ENCODE peak calls at places on chromosomes 13 and 19, in eight cellular contexts. K is uterus, L is tibial artery, B is hepatocyte, X is epithelial cell of esophagus, I is psoas muscle, S is testis, F is pancreas. U is an unnamed sample.

GRCh38 chr19:56348289-56348877 is 33.7 kb upstream of the ZSCAN5A start:
- DNase-seq in L (no peak), B (no peak), F (no peak), K (no peak), I (no peak), X (peak), S (no peak), U (no peak)

GRCh38 chr13:37443538-37443937 is 155.0 kb downstream of the POSTN start:
- DNase-seq in X (peak), I (no peak), K (no peak), B (no peak), L (no peak), F (no peak), S (no peak), U (no peak)

GRCh38 chr13:61414686-61415664 is 674 bp downstream of the PCDH20 start:
- DNase-seq in F (peak), S (peak), K (no peak), B (peak), L (no peak), I (peak), X (peak), U (no peak)

GRCh38 chr19:30167976-30168635 is 204.1 kb upstream of the ZNF536 start:
- DNase-seq in F (no peak), I (no peak), B (no peak), K (no peak), L (no peak), X (no peak), S (no peak), U (no peak)

GRCh38 chr13:75360170-75360569 is 121.8 kb downstream of the TBC1D4 start:
- DNase-seq in S (no peak), F (no peak), L (no peak), X (no peak), K (no peak), I (no peak), B (no peak), U (no peak)

GRCh38 chr13:47146136-47146535 is 249.3 kb upstream of the HTR2A start:
- DNase-seq in X (peak), F (no peak), K (no peak), B (no peak), S (no peak), I (no peak), L (no peak), U (no peak)

GRCh38 chr19:33511346-33511745 is 10.2 kb downstream of the PEPD start:
- DNase-seq in X (no peak), S (no peak), F (no peak), I (no peak), L (no peak), B (no peak), K (no peak), U (no peak)

GRCh38 chr13:113989585-113990300 is 15.9 kb upstream of the C13orf46 start:
- DNase-seq in B (no peak), L (no peak), X (no peak), S (no peak), K (no peak), F (no peak), I (peak), U (no peak)

GRCh38 chr19:19227217-19227616 is 15.5 kb downstream of the NCAN start:
- DNase-seq in B (no peak), K (no peak), X (no peak), F (no peak), L (no peak), I (no peak), S (no peak), U (no peak)

GRCh38 chr13:40087021-40088002 is 431.9 kb downstream of the COG6 start:
- DNase-seq in K (no peak), L (no peak), S (no peak), B (peak), X (peak), I (no peak), F (peak), U (no peak)

GRCh38 chr19:38852231-38853044 is 2.7 kb upstream of the HNRNPL start:
- DNase-seq in K (peak), S (peak), I (peak), F (peak), B (peak), X (peak), L (peak), U (no peak)

GRCh38 chr19:536031-536880 is 4.7 kb downstream of the CDC34 start:
- DNase-seq in B (no peak), I (no peak), S (no peak), L (no peak), F (no peak), X (no peak), K (no peak), U (no peak)

GRCh38 chr19:10299545-10300458 is 9.8 kb downstream of the ZGLP1 start:
- DNase-seq in K (no peak), S (no peak), L (no peak), B (no peak), F (no peak), I (no peak), X (no peak), U (no peak)

GRCh38 chr13:62158520-62158919 is 742.9 kb upstream of the PCDH20 start:
- DNase-seq in S (no peak), X (no peak), F (no peak), I (no peak), K (no peak), B (no peak), L (no peak), U (no peak)

GRCh38 chr13:23701646-23702045 is 131.4 kb downstream of the TNFRSF19 start:
- DNase-seq in B (no peak), S (peak), I (peak), K (peak), F (peak), X (no peak), L (peak), U (no peak)

GRCh38 chr19:482186-483041 is 13.9 kb upstream of the MADCAM1 start:
- DNase-seq in I (peak), F (no peak), B (no peak), X (no peak), K (no peak), S (no peak), L (no peak), U (no peak)

GRCh38 chr19:927044-927706 is 1.3 kb downstream of the ARID3A start:
- DNase-seq in F (no peak), B (peak), I (peak), X (no peak), L (peak), K (peak), S (no peak), U (no peak)

GRCh38 chr13:51801631-51802099 is 2.3 kb downstream of the DHRS12 start:
- DNase-seq in S (peak), L (peak), F (peak), X (peak), I (peak), B (no peak), K (peak), U (no peak)

GRCh38 chr19:53463263-53463662 is 4.3 kb upstream of the ZNF813 start:
- DNase-seq in B (no peak), S (peak), K (peak), I (peak), F (peak), X (no peak), L (no peak), U (no peak)

GRCh38 chr13:32969516-32969941 is 46.7 kb upstream of the KL start:
- DNase-seq in L (no peak), S (no peak), X (no peak), I (no peak), K (peak), B (peak), F (no peak), U (no peak)

GRCh38 chr19:46100344-46100743 is 24.1 kb downstream of the IGFL3 start:
- DNase-seq in B (no peak), X (no peak), I (no peak), K (no peak), S (no peak), F (no peak), L (no peak), U (no peak)

GRCh38 chr19:57075125-57075524 is 44.7 kb upstream of the USP29 start:
- DNase-seq in L (no peak), K (no peak), S (no peak), F (no peak), B (no peak), I (no peak), X (no peak), U (no peak)

GRCh38 chr19:10812902-10813404 is 23.1 kb downstream of the TMED1 start:
- DNase-seq in F (no peak), S (peak), X (peak), K (peak), I (peak), B (peak), L (peak), U (no peak)

GRCh38 chr13:41502676-41503075 is 45.3 kb downstream of the RGCC start:
- DNase-seq in K (no peak), B (no peak), X (no peak), I (no peak), F (no peak), S (no peak), L (no peak), U (peak)

GRCh38 chr13:64855506-64855905 is 2374.6 kb downstream of the PCDH9 start:
- DNase-seq in K (no peak), L (no peak), I (no peak), S (no peak), B (peak), X (peak), F (no peak), U (no peak)

GRCh38 chr13:96816261-96816660 is 178.0 kb downstream of the OXGR1 start:
- DNase-seq in X (no peak), B (no peak), K (peak), L (peak), F (no peak), S (peak), I (peak), U (no peak)

GRCh38 chr19:15280048-15280725 is 47.9 kb upstream of the EPHX3 start:
- DNase-seq in L (no peak), F (no peak), S (no peak), K (no peak), I (peak), B (no peak), X (no peak), U (no peak)

GRCh38 chr13:50144473-50145160 is 129.4 kb downstream of the KCNRG start:
- DNase-seq in F (no peak), I (no peak), L (no peak), B (no peak), K (no peak), X (no peak), S (no peak), U (no peak)

GRCh38 chr19:1851581-1852293 is 3.5 kb upstream of the REXO1 start:
- DNase-seq in X (no peak), S (no peak), L (no peak), B (no peak), F (no peak), I (no peak), K (no peak), U (no peak)

GRCh38 chr19:18156841-18157464 is 4.0 kb downstream of the PIK3R2 start:
- DNase-seq in X (peak), L (peak), K (peak), I (peak), B (peak), S (peak), F (peak), U (peak)

GRCh38 chr19:18477974-18478373 is 40.0 kb upstream of the ISYNA1 start:
- DNase-seq in X (no peak), I (no peak), K (no peak), S (no peak), B (no peak), F (no peak), L (no peak), U (no peak)

GRCh38 chr19:40147693-40148347 is 43.4 kb upstream of the MAP3K10 start:
- DNase-seq in I (no peak), L (no peak), X (peak), K (no peak), B (no peak), F (no peak), S (no peak), U (peak)

GRCh38 chr19:30669329-30670010 is 297.3 kb downstream of the ZNF536 start:
- DNase-seq in F (peak), L (peak), I (peak), S (peak), B (peak), K (peak), X (peak), U (peak)

GRCh38 chr19:39582891-39583625 is 19.3 kb upstream of the LGALS13 start:
- DNase-seq in B (no peak), X (peak), I (no peak), K (no peak), L (no peak), S (no peak), F (no peak), U (no peak)

GRCh38 chr19:16061943-16062342 is 14.4 kb upstream of the TPM4 start:
- DNase-seq in B (no peak), S (no peak), F (no peak), L (no peak), X (no peak), K (no peak), I (no peak), U (no peak)

GRCh38 chr19:58569943-58570670 is 3.0 kb downstream of the MZF1 start:
- DNase-seq in X (no peak), L (no peak), F (peak), B (peak), S (no peak), K (peak), I (no peak), U (no peak)

GRCh38 chr13:32471187-32471922 is 43.4 kb upstream of the N4BP2L1 start:
- DNase-seq in L (no peak), F (no peak), B (no peak), X (no peak), I (peak), S (peak), K (peak), U (no peak)

GRCh38 chr13:92768592-92768991 is 458.0 kb upstream of the GPC6 start:
- DNase-seq in L (no peak), F (no peak), X (no peak), B (no peak), I (no peak), K (no peak), S (no peak), U (no peak)

GRCh38 chr19:43691755-43692154 is 21.8 kb upstream of the PLAUR start:
- DNase-seq in I (no peak), S (no peak), K (no peak), B (no peak), L (no peak), X (no peak), F (no peak), U (no peak)

DNA sequence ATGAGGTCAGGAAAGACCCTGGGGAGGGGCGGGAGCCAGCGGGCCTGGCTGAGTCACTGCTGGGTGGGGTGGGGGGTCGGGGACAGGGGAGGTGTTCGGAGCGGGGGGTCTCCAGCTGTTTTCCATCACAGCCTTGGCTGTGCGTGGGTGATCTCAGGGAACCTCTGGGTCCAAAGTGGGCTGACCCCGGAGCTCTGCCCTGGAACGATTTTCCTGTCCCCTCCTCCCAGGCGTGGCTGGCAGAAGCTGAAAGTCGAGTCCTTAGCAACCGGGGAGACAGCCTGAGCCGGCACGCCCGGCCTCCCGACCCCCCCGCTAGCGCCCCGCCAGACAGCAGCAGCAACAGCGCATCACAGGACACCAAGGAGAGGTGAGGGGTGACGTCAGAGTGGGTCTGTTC is 10.6 kb downstream of the TRIP10 start:
- DNase-seq in F (peak), I (peak), B (no peak), X (no peak), S (no peak), K (no peak), L (no peak), U (no peak)
- TF ChIP-seq CTCF in F (no peak), I (no peak), B (no peak), X (no peak), S (no peak), K (no peak), L (no peak), U (no peak)

DNA sequence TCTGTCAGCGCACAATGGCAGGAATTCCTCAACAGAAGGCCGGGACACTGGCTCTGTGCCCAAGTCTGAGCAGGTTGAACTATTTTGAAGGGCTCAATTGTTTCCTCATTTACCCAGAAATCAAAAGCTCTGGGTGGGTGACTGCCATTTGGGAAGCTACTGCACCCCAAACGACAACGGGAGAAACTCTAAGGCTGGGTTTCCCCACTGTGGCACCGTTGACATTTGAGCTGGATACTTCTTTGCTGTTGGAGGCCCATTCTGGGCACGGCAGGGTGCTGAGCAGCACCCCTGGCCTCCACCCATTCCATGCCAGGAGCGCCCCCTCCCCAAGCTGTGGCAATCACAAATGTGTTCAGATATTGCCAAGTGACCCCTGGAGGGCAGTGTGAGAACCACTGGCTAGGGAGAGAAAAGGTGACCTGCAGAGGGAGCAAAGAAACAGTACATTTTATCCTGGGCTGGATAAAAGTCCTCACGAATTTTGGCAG is 62.5 kb downstream of the RFX2 start:
- DNase-seq in L (no peak), S (peak), X (peak), I (no peak), K (no peak), F (no peak), B (peak), U (peak)
- TF ChIP-seq CTCF in L (peak), S (peak), X (peak), I (peak), K (peak), F (peak), B (peak), U (peak)

GRCh38 chr13:31105020-31105800 is 56.5 kb downstream of the HSPH1 start:
- DNase-seq in X (no peak), S (peak), B (no peak), I (no peak), K (no peak), L (no peak), F (no peak), U (no peak)
- TF ChIP-seq CTCF in X (no peak), S (no peak), B (no peak), I (no peak), K (no peak), L (no peak), F (no peak), U (no peak)

DNA sequence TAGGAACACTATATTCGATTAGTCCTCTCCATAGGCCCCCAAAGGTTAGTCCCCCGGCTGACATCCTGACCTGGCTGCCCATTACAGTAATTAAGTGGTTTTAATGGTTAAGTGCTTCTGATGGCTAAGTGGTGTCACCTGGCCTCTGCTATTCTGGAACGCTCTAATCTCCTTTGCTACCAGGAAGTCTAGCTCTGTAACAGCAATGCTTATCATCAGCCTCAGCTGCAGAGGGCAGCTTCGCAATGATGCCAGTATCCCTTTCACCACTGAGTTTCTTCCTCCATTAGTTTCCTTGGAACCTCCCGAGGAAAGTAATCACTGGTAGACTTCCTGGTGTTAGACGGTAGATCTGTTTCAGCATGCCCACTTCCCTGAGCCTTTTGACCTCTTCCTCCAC is 8.6 kb upstream of the RNF6 start:
- DNase-seq in F (no peak), B (no peak), L (no peak), S (no peak), I (no peak), X (no peak), K (no peak), U (no peak)
- TF ChIP-seq CTCF in F (no peak), B (no peak), L (no peak), S (no peak), I (no peak), X (no peak), K (no peak), U (no peak)

GRCh38 chr13:67080351-67080750 is 149.8 kb downstream of the PCDH9 start:
- DNase-seq in L (no peak), F (no peak), K (no peak), I (no peak), X (no peak), B (no peak), S (no peak), U (no peak)

GRCh38 chr13:67076378-67076777 is 153.8 kb downstream of the PCDH9 start:
- DNase-seq in I (no peak), K (no peak), L (no peak), S (no peak), X (peak), B (no peak), F (no peak), U (no peak)

GRCh38 chr13:67078062-67078461 is 152.1 kb downstream of the PCDH9 start:
- DNase-seq in B (no peak), X (no peak), K (no peak), F (no peak), I (no peak), S (no peak), L (no peak), U (no peak)

GRCh38 chr13:67075239-67075638 is 154.9 kb downstream of the PCDH9 start:
- DNase-seq in S (no peak), I (no peak), X (no peak), K (no peak), B (no peak), F (no peak), L (no peak), U (no peak)

DNA sequence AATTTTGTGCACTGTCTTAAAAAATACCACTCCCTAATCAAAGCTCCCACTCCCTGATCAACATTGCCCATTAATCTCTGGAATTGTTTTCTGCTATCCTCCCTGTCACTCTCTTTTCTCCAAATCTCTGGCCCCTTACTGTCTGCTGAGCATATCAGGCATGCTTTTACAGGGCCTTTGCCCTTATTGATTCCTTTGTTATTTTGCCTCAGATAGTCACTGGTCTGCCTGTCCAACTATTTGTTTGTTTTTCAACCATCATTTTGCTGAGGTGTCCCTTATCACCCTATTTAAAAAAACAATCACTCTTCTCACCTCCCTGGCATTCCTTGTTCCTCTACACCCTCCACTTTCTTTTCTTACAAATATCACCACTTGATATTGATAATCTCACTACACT is 153.0 kb downstream of the PCDH9 start:
- DNase-seq in X (no peak), B (no peak), S (no peak), L (no peak), I (no peak), K (no peak), F (no peak), U (no peak)
- TF ChIP-seq CTCF in X (no peak), B (no peak), S (no peak), L (no peak), I (no peak), K (no peak), F (no peak), U (no peak)

DNA sequence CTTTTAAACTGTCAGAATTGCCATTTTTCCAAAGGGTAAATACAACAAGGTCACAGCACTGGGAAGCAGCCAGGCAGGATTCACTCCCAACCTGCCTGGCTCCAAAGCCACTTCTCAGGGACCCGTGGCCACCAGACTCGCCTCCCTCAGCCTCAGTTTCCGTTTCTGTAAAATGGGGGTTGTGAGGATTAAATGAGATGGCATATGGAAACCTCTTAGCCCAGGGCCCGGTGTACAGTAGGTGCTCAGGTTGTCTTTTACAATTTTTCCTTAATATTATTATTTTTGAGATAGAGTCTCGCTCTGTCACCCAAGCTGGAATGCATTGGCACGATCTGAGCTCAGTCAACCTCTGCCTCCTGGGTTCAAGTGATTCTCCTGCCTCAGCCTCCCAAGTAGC is 10.1 kb downstream of the YJU2 start:
- DNase-seq in B (no peak), X (no peak), S (no peak), F (no peak), L (no peak), I (no peak), K (no peak), U (no peak)
- TF ChIP-seq CTCF in B (no peak), X (no peak), S (no peak), F (no peak), L (no peak), I (no peak), K (no peak), U (no peak)

GRCh38 chr13:29505511-29505910 is 90.0 kb downstream of the SLC7A1 start:
- DNase-seq in S (no peak), B (no peak), X (no peak), L (no peak), F (no peak), K (no peak), I (peak), U (no peak)
- TF ChIP-seq CTCF in S (no peak), B (no peak), X (no peak), L (no peak), F (no peak), K (no peak), I (no peak), U (no peak)

GRCh38 chr19:49182848-49183375 is 25.3 kb downstream of the TRPM4 start:
- DNase-seq in B (no peak), F (no peak), S (no peak), I (no peak), L (no peak), X (no peak), K (no peak), U (no peak)
- TF ChIP-seq CTCF in B (no peak), F (no peak), S (no peak), I (no peak), L (no peak), X (no peak), K (no peak), U (no peak)